ENCODE peak calls at places on chromosome 2, in four cellular contexts. Q is HTR-8/SVneo, B is NCI-H1436, R is Daoy. J is an unnamed sample.

GRCh38 chr2:112151701-112152440 is 13.7 kb downstream of the FBLN7 start:
- DNase-seq in Q (no peak), B (no peak), R (no peak), J (no peak)

GRCh38 chr2:20604957-20605381 is 45.9 kb downstream of the HS1BP3 start:
- DNase-seq in Q (no peak), B (no peak), R (no peak), J (no peak)

GRCh38 chr2:163906410-163906809 is 170.6 kb upstream of the FIGN start:
- DNase-seq in Q (no peak), B (no peak), R (no peak), J (no peak)

GRCh38 chr2:56118474-56118873 is 65.3 kb upstream of the CCDC85A start:
- DNase-seq in Q (no peak), B (no peak), R (peak), J (no peak)

GRCh38 chr2:72745679-72746368 is 80.0 kb downstream of the EXOC6B start:
- DNase-seq in Q (peak), B (peak), R (peak), J (peak)

GRCh38 chr2:133591164-133591563 is 22.9 kb upstream of the NCKAP5 start:
- DNase-seq in Q (no peak), B (no peak), R (peak), J (peak)

GRCh38 chr2:162184362-162184761 is 32.3 kb upstream of the GCG start:
- DNase-seq in Q (no peak), B (no peak), R (no peak), J (no peak)

GRCh38 chr2:170660406-170660805 is 54.7 kb upstream of the SP5 start:
- DNase-seq in Q (no peak), B (no peak), R (peak), J (no peak)

GRCh38 chr2:43269074-43269572 is 42.7 kb upstream of the ZFP36L2 start:
- DNase-seq in Q (peak), B (no peak), R (peak), J (no peak)